ENCODE peak calls at places on chromosomes 13 and 19, in eight cellular contexts. W is IMR-90, U is A549, Y is K562, J is HCT116, C is GM12878, S is HepG2, G is H1. N is an unnamed sample.
A peak's percentile ranks its signal among the peaks of the same experiment; 100 is the strongest.

GRCh38 chr19:48247212-48247611 is 8.5 kb downstream of the CARD8 start:
- DNase-seq in W (no peak), G (no peak), C (no peak), J (no peak), Y (no peak), S (no peak), U (no peak), N (no peak)

GRCh38 chr13:46595136-46595917 is 42.4 kb downstream of the LRCH1 start:
- DNase-seq in G (no peak), W (peak; percentile 60), U (no peak), C (no peak), S (no peak), J (no peak), Y (no peak), N (no peak)

GRCh38 chr19:5586300-5587070 is 18.7 kb upstream of the TINCR start:
- DNase-seq in C (no peak), Y (no peak), U (no peak), J (no peak), W (no peak), G (no peak), S (no peak), N (no peak)

GRCh38 chr19:27872370-27872769 is 1340.6 kb downstream of the UQCRFS1 start:
- DNase-seq in S (no peak), W (no peak), U (no peak), G (no peak), J (no peak), C (no peak), Y (no peak), N (no peak)

GRCh38 chr13:30156826-30157615 is 150.3 kb downstream of the KATNAL1 start:
- DNase-seq in U (no peak), W (no peak), S (no peak), J (no peak), G (no peak), Y (no peak), C (no peak), N (no peak)

GRCh38 chr13:30141773-30142501 is 165.4 kb downstream of the KATNAL1 start:
- DNase-seq in W (no peak), U (no peak), S (no peak), J (no peak), C (no peak), G (no peak), Y (no peak), N (no peak)

GRCh38 chr13:49560270-49561063 is 24.9 kb downstream of the RCBTB1 start:
- DNase-seq in S (peak; percentile 68), Y (no peak), C (no peak), W (peak; percentile 79), G (no peak), J (no peak), U (peak; percentile 9), N (no peak)

GRCh38 chr13:94112227-94112626 is 367.3 kb downstream of the DCT start:
- DNase-seq in J (no peak), G (no peak), U (no peak), C (no peak), S (peak; percentile 28), Y (no peak), W (peak; percentile 98), N (no peak)

DNA sequence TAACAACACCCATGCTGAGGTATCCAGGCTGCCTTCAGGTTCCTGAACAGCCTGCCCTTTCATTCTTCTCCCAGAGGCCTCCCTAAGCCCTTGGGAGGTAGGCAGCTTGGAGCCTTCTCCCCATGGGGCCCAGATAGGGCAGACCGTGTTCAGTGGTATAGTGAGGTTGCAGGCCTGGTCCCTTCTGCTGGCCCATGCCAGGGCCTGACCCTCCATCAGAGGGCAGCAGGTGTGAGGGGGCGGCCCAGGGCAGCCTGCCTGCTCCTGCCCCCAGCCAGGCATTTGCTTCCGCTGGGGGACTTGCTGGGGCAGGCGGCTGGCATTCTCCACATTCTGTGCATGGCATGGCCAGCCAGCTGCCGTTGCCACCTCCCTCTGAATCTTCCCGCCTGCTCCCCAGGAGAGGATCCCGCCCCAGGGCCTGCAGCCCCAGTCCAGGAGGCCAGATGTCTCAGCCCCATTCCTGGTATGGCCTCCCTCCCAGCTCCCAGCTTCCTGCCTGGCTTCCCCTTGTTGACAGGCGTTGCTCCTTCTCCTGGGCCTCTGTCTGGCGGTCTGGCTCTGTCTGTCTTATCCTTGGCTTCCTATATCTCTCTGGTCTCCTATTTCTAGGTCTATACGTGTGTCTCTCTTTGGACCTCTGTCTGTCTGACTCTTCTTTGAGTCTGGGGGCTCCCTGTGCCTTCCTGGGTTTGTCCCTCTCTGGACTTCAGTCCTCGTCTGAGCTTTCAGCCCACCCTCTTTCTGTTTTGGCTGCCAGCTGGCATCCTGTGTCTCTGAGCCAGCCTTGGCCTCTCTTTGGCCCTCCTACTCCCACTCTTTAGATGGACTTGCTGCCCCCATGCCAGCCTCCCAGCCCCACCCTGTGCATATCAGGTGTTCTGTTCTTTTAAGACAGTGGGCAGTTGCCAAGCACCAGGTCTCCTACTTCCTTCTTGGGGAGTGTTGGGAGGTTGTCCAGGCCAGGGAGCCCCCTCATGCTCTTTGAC is 9.1 kb downstream of the CIC start:
- DNase-seq in J (no peak), Y (no peak), W (no peak), U (no peak), G (no peak), C (no peak), S (no peak), N (peak; percentile 82)
- TF ChIP-seq RAD21 in J (no peak), Y (no peak), W (no peak), U (no peak), G (no peak), C (no peak), S (no peak), N (no peak)

GRCh38 chr13:112574476-112575294 is 13.3 kb downstream of the TUBGCP3 start:
- DNase-seq in C (no peak), J (no peak), S (no peak), W (peak; percentile 26), Y (no peak), U (no peak), G (no peak), N (no peak)

GRCh38 chr13:112575680-112576079 is 12.3 kb downstream of the TUBGCP3 start:
- DNase-seq in U (no peak), G (no peak), C (no peak), Y (no peak), S (no peak), J (no peak), W (no peak), N (peak; percentile 35)

GRCh38 chr13:112576768-112577167 is 11.2 kb downstream of the TUBGCP3 start:
- DNase-seq in G (no peak), W (no peak), C (no peak), J (no peak), U (no peak), Y (no peak), S (no peak), N (no peak)

GRCh38 chr13:112576191-112576590 is 11.8 kb downstream of the TUBGCP3 start:
- DNase-seq in S (no peak), G (no peak), C (no peak), Y (no peak), J (no peak), U (no peak), W (no peak), N (no peak)

DNA sequence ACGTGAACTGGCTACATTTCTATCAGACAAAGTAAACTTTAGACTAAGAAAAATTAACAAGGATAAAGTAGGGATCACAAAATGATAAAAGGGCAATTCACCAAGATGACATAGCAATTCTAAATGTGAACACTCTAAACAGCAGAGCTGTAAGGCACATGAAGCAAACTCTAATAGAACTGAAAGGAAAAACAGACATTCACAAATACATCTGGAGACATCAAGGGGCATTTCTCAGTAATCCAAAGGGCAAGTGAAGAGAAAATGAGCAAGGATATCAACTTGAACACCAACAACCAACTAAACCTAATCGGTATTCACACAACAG is 12.7 kb downstream of the TUBGCP3 start:
- DNase-seq in J (no peak), C (no peak), U (no peak), S (no peak), Y (no peak), G (no peak), W (no peak), N (no peak)
- TF ChIP-seq RAD21 in J (no peak), C (no peak), U (no peak), S (no peak), Y (no peak), G (no peak), W (no peak), N (no peak)

GRCh38 chr19:44580366-44580895 is 32.9 kb upstream of the IGSF23 start:
- DNase-seq in J (no peak), C (no peak), S (no peak), Y (no peak), W (no peak), U (no peak), G (no peak), N (no peak)

GRCh38 chr19:44585371-44586141 is 27.8 kb upstream of the IGSF23 start:
- DNase-seq in G (no peak), Y (no peak), U (no peak), S (no peak), W (peak; percentile 53), J (no peak), C (no peak), N (no peak)

GRCh38 chr19:44579663-44580365 is 33.5 kb upstream of the IGSF23 start:
- DNase-seq in U (no peak), W (no peak), J (no peak), G (no peak), S (no peak), C (no peak), Y (no peak), N (no peak)

GRCh38 chr19:44581288-44581687 is 32.1 kb upstream of the IGSF23 start:
- DNase-seq in G (no peak), J (no peak), C (no peak), W (no peak), U (no peak), Y (no peak), S (no peak), N (no peak)

DNA sequence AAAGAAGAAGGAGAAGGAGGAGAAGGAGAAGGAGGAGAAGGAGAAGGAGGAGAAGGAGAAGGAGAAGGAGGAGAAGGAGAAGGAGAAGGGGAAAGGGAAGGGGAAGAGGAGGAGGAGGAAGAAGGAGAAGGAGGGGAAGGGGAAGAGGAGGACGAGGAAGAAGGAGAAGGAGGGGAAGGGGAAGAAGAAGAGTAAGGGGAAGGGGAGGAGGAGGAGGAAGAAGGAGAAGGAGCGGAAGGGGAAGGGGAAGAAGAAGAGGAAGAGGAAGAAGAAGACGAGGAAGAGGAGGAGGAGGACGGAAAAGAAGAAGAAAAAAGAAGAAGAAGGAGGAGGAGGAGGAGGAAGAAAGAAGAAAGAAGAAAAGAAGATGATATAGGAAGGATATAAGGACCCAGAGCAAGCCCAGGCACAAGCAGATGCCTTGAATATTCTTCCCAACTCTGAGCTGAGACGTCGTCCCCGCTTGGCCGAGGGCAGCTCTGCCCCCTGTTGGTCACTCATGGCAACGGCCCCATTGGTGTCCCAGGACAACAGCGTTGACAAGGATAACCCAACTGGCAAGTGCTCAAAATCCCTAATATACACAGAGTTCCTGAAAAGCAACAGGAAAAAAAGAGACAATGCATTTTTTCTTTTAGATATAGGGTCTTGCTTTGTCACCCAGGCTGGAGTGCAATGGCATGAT is 30.6 kb upstream of the IGSF23 start:
- DNase-seq in C (no peak), Y (peak; percentile 75), S (no peak), G (peak; percentile 91), J (peak; percentile 36), W (no peak), U (peak; percentile 58), N (peak; percentile 46)
- TF ChIP-seq RAD21 in C (peak; percentile 24), Y (peak; percentile 68), S (peak; percentile 25), G (peak; percentile 64), J (peak; percentile 57), W (peak; percentile 36), U (no peak), N (peak; percentile 45)

DNA sequence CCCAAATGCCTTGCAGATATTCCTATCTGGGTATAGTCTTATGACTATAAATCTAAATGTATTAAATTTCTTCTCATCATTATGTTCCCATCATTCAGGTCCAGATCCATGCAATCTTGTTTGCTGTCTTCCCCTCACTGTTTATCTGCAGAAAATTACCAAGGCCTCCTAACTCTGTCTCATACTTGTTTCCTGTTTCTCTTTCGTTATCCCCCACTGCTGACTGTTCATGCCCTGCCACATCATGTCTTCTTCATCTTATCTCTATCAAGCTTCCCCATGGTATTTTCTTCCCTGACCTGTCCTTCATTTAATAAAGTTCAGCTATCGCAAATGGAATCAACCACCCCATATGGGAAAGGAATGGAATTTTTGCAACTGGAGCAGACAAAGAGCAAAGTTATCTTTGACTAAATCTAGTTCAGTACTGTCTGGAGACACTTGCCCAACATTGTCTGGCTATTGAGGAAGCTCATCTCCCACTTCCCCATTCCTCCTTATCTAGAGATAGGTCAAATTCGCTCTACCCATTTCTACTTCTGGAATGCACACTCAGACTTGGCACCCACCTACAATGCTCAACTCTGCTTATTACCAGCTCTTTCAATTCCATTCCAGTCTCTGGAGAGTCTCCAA is 1358.1 kb downstream of the EFNB2 start:
- DNase-seq in W (no peak), S (no peak), U (no peak), Y (no peak), G (no peak), C (no peak), J (no peak), N (no peak)
- TF ChIP-seq RAD21 in W (no peak), S (no peak), U (no peak), Y (no peak), G (no peak), C (no peak), J (no peak), N (no peak)

N was measured in SK-N-SH.